ENCODE peak calls at places on chromosomes 13 and 19, in six cellular contexts. A, Z, L, S, I and B are unnamed samples.

GRCh38 chr13:100608906-100609305 is 20.3 kb upstream of the GGACT start:
- DNase-seq in A (peak; percentile 22), L (no peak), S (no peak), Z (no peak), I (no peak), B (no peak)

GRCh38 chr19:55611300-55611982 is 6.0 kb downstream of the ZNF865 start:
- DNase-seq in I (no peak), A (no peak), S (no peak), L (no peak), Z (no peak), B (no peak)

GRCh38 chr19:42233106-42233505 is 9.3 kb downstream of the GSK3A start:
- DNase-seq in L (no peak), S (no peak), I (no peak), A (no peak), Z (no peak), B (no peak)

GRCh38 chr19:34786236-34786635 is 13.2 kb upstream of the ZNF599 start:
- DNase-seq in I (no peak), S (no peak), Z (no peak), A (no peak), L (no peak), B (no peak)

GRCh38 chr13:52879950-52880650 is 31.7 kb upstream of the PCDH8 start:
- DNase-seq in I (no peak), S (no peak), Z (no peak), L (no peak), A (no peak), B (no peak)

GRCh38 chr19:57786906-57787305 is 17.4 kb downstream of the ZNF586 start:
- DNase-seq in S (no peak), I (no peak), Z (no peak), A (no peak), L (no peak), B (no peak)

GRCh38 chr13:78881746-78882145 is 222.8 kb upstream of the OBI1 start:
- DNase-seq in L (no peak), S (no peak), Z (no peak), A (peak; percentile 32), I (no peak), B (no peak)

GRCh38 chr19:13082192-13083007 is 20.3 kb downstream of the LYL1 start:
- DNase-seq in I (peak; percentile 77), L (peak; percentile 41), A (peak; percentile 51), Z (peak; percentile 62), S (no peak), B (no peak)

GRCh38 chr19:48772503-48772953 is 17.2 kb downstream of the FGF21 start:
- DNase-seq in L (no peak), I (no peak), A (no peak), S (no peak), Z (no peak), B (no peak)

GRCh38 chr13:23718916-23719470 is 148.8 kb downstream of the TNFRSF19 start:
- DNase-seq in S (no peak), I (no peak), A (no peak), L (no peak), Z (peak; percentile 55), B (no peak)

GRCh38 chr19:4288091-4288777 is 9.2 kb downstream of the SHD start:
- DNase-seq in L (no peak), A (no peak), I (no peak), S (no peak), Z (no peak), B (no peak)

GRCh38 chr19:52670046-52670445 is 31.9 kb upstream of the ZNF83 start:
- DNase-seq in S (no peak), A (no peak), I (peak; percentile 75), Z (no peak), L (no peak), B (no peak)

GRCh38 chr13:51816604-51817254 is 12.8 kb upstream of the DHRS12 start:
- DNase-seq in A (no peak), S (no peak), I (no peak), Z (no peak), L (no peak), B (no peak)

GRCh38 chr13:41179593-41180250 is 14.6 kb downstream of the KBTBD7 start:
- DNase-seq in A (no peak), L (peak; percentile 41), Z (peak; percentile 80), I (no peak), S (no peak), B (no peak)

GRCh38 chr19:41904118-41904870 is 21.3 kb downstream of the ARHGEF1 start:
- DNase-seq in L (no peak), Z (no peak), A (no peak), S (no peak), I (no peak), B (no peak)

GRCh38 chr13:82713681-82714405 is 1168.4 kb downstream of the SLITRK1 start:
- DNase-seq in S (no peak), A (no peak), L (peak; percentile 8), Z (peak; percentile 41), I (no peak), B (no peak)

GRCh38 chr13:71759506-71760225 is 107.3 kb downstream of the DACH1 start:
- DNase-seq in S (no peak), A (peak; percentile 11), L (no peak), I (no peak), Z (no peak), B (no peak)

GRCh38 chr19:6459356-6460098 is at the start of gene SLC25A23:
- DNase-seq in A (peak; percentile 89), Z (peak; percentile 64), I (peak; percentile 84), L (peak; percentile 83), S (peak; percentile 28), B (peak; percentile 45)

GRCh38 chr13:48975101-48975925 is at the start of gene FNDC3A:
- DNase-seq in I (peak; percentile 87), Z (peak; percentile 64), L (peak; percentile 84), S (no peak), A (peak; percentile 78), B (no peak)